ENCODE peak calls at places on chromosomes 13 and 19, in nine cellular contexts. One of them, this sample, is unnamed.

GRCh38 chr19:33430674-33431277 is 57.3 kb downstream of the CEBPG start:
- DNase-seq in midbrain: peak; percentile 76
- DNase-seq in lung microvascular endothelial cell: peak; percentile 77
- DNase-seq in GM10248: peak; percentile 75
- DNase-seq in BE2C: peak; percentile 87
- DNase-seq in T-helper 2 cell: peak; percentile 67
- DNase-seq in LNCaP clone FGC: peak; percentile 25
- DNase-seq in stimulated activated CD4-positive, alpha-beta T cell treated with anti-CD3 and anti-CD28 coated beads, Interleukin-12 subunit alpha, Interleukin-12 subunit beta, amount 100 ng/mL, for 4 hours: peak; percentile 60
- DNase-seq in NCI-H2171: peak; percentile 76
- DNase-seq in this sample: peak; percentile 85

GRCh38 chr13:49400755-49401659 is 42.9 kb downstream of the CAB39L start:
- DNase-seq in stimulated activated CD4-positive, alpha-beta T cell treated with anti-CD3 and anti-CD28 coated beads, Interleukin-12 subunit alpha, Interleukin-12 subunit beta, amount 100 ng/mL, for 4 hours: no peak
- DNase-seq in lung microvascular endothelial cell: no peak
- DNase-seq in GM10248: no peak
- DNase-seq in midbrain: peak; percentile 71
- DNase-seq in BE2C: no peak
- DNase-seq in T-helper 2 cell: no peak
- DNase-seq in NCI-H2171: no peak
- DNase-seq in LNCaP clone FGC: peak; percentile 95
- DNase-seq in this sample: no peak

GRCh38 chr13:106183410-106184128 is 351.9 kb downstream of the EFNB2 start:
- DNase-seq in midbrain: no peak
- DNase-seq in NCI-H2171: no peak
- DNase-seq in GM10248: no peak
- DNase-seq in lung microvascular endothelial cell: no peak
- DNase-seq in BE2C: no peak
- DNase-seq in T-helper 2 cell: no peak
- DNase-seq in stimulated activated CD4-positive, alpha-beta T cell treated with anti-CD3 and anti-CD28 coated beads, Interleukin-12 subunit alpha, Interleukin-12 subunit beta, amount 100 ng/mL, for 4 hours: no peak
- DNase-seq in LNCaP clone FGC: no peak
- DNase-seq in this sample: no peak

GRCh38 chr13:36454962-36455361 is 22.7 kb downstream of the CCNA1 start:
- DNase-seq in lung microvascular endothelial cell: no peak
- DNase-seq in midbrain: no peak
- DNase-seq in LNCaP clone FGC: no peak
- DNase-seq in NCI-H2171: no peak
- DNase-seq in GM10248: no peak
- DNase-seq in BE2C: no peak
- DNase-seq in stimulated activated CD4-positive, alpha-beta T cell treated with anti-CD3 and anti-CD28 coated beads, Interleukin-12 subunit alpha, Interleukin-12 subunit beta, amount 100 ng/mL, for 4 hours: no peak
- DNase-seq in T-helper 2 cell: no peak
- DNase-seq in this sample: no peak

GRCh38 chr19:35487821-35488220 is 2.4 kb downstream of the KRTDAP start:
- DNase-seq in GM10248: no peak
- DNase-seq in NCI-H2171: no peak
- DNase-seq in BE2C: no peak
- DNase-seq in T-helper 2 cell: no peak
- DNase-seq in LNCaP clone FGC: no peak
- DNase-seq in lung microvascular endothelial cell: no peak
- DNase-seq in midbrain: no peak
- DNase-seq in stimulated activated CD4-positive, alpha-beta T cell treated with anti-CD3 and anti-CD28 coated beads, Interleukin-12 subunit alpha, Interleukin-12 subunit beta, amount 100 ng/mL, for 4 hours: no peak
- DNase-seq in this sample: no peak

GRCh38 chr19:4506449-4507149 is 11.7 kb downstream of the PLIN4 start:
- DNase-seq in BE2C: no peak
- DNase-seq in T-helper 2 cell: no peak
- DNase-seq in stimulated activated CD4-positive, alpha-beta T cell treated with anti-CD3 and anti-CD28 coated beads, Interleukin-12 subunit alpha, Interleukin-12 subunit beta, amount 100 ng/mL, for 4 hours: no peak
- DNase-seq in NCI-H2171: no peak
- DNase-seq in GM10248: no peak
- DNase-seq in midbrain: no peak
- DNase-seq in lung microvascular endothelial cell: peak; percentile 85
- DNase-seq in LNCaP clone FGC: no peak
- DNase-seq in this sample: no peak

GRCh38 chr13:110485604-110486003 is 75.9 kb downstream of the RAB20 start:
- DNase-seq in stimulated activated CD4-positive, alpha-beta T cell treated with anti-CD3 and anti-CD28 coated beads, Interleukin-12 subunit alpha, Interleukin-12 subunit beta, amount 100 ng/mL, for 4 hours: no peak
- DNase-seq in midbrain: no peak
- DNase-seq in GM10248: no peak
- DNase-seq in BE2C: no peak
- DNase-seq in NCI-H2171: no peak
- DNase-seq in T-helper 2 cell: no peak
- DNase-seq in LNCaP clone FGC: no peak
- DNase-seq in lung microvascular endothelial cell: no peak
- DNase-seq in this sample: no peak

GRCh38 chr13:98442391-98443230 is 134.3 kb downstream of the STK24 start:
- DNase-seq in BE2C: no peak
- DNase-seq in GM10248: no peak
- DNase-seq in lung microvascular endothelial cell: no peak
- DNase-seq in stimulated activated CD4-positive, alpha-beta T cell treated with anti-CD3 and anti-CD28 coated beads, Interleukin-12 subunit alpha, Interleukin-12 subunit beta, amount 100 ng/mL, for 4 hours: no peak
- DNase-seq in midbrain: no peak
- DNase-seq in LNCaP clone FGC: no peak
- DNase-seq in T-helper 2 cell: no peak
- DNase-seq in NCI-H2171: no peak
- DNase-seq in this sample: no peak

GRCh38 chr13:97631158-97631557 is 197.2 kb downstream of the RAP2A start:
- DNase-seq in T-helper 2 cell: peak; percentile 6
- DNase-seq in GM10248: no peak
- DNase-seq in LNCaP clone FGC: no peak
- DNase-seq in BE2C: no peak
- DNase-seq in stimulated activated CD4-positive, alpha-beta T cell treated with anti-CD3 and anti-CD28 coated beads, Interleukin-12 subunit alpha, Interleukin-12 subunit beta, amount 100 ng/mL, for 4 hours: no peak
- DNase-seq in NCI-H2171: no peak
- DNase-seq in lung microvascular endothelial cell: no peak
- DNase-seq in midbrain: no peak
- DNase-seq in this sample: no peak

This sample was measured in NCI-H524.